ENCODE peak calls at places on chromosomes 16 and 17, in four cellular contexts. D is GM12878, O is K562, Y is endothelial cell of umbilical vein. U is an unnamed sample.

GRCh38 chr16:84423416-84423837 is 55.1 kb downstream of the ATP2C2 start:
- DNase-seq in D (peak; percentile 11), O (peak; percentile 71), Y (peak; percentile 14), U (peak; percentile 52)

GRCh38 chr17:1347681-1348318 is 52.2 kb downstream of the YWHAE start:
- DNase-seq in D (no peak), O (no peak), Y (peak; percentile 67), U (peak; percentile 16)

GRCh38 chr17:48542956-48543853 is 1.7 kb downstream of the HOXB2 start:
- DNase-seq in D (no peak), O (peak; percentile 64), Y (peak; percentile 61), U (peak; percentile 67)

GRCh38 chr16:75064403-75065148 is 52.0 kb downstream of the LDHD start:
- DNase-seq in D (no peak), O (no peak), Y (no peak), U (peak; percentile 39)

GRCh38 chr16:9123401-9123800 is 32.0 kb downstream of the HAPSTR1 start:
- DNase-seq in D (no peak), O (no peak), Y (no peak), U (no peak)

GRCh38 chr17:42290577-42290976 is 2.3 kb downstream of the STAT5A start:
- DNase-seq in D (no peak), O (no peak), Y (no peak), U (no peak)

GRCh38 chr16:67211674-67212073 is 12.7 kb downstream of the ELMO3 start:
- DNase-seq in D (no peak), O (no peak), Y (no peak), U (no peak)

GRCh38 chr17:66633322-66633965 is 201.5 kb upstream of the CACNG5 start:
- DNase-seq in D (no peak), O (no peak), Y (no peak), U (peak; percentile 47)

GRCh38 chr16:47371615-47372014 is 89.2 kb downstream of the ITFG1 start:
- DNase-seq in D (no peak), O (no peak), Y (no peak), U (no peak)

GRCh38 chr16:86044241-86044671 is 145.3 kb downstream of the IRF8 start:
- DNase-seq in D (no peak), O (peak; percentile 79), Y (peak; percentile 36), U (peak; percentile 64)

GRCh38 chr17:2396568-2397246 is 4.2 kb downstream of the MNT start:
- DNase-seq in D (peak; percentile 68), O (peak; percentile 52), Y (peak; percentile 97), U (peak; percentile 98)
- TF ChIP-seq FOS in D (no peak), O (peak; percentile 30), Y (no peak), U (no peak)

GRCh38 chr17:45643591-45643990 is 140.5 kb upstream of the CRHR1 start:
- DNase-seq in D (no peak), O (no peak), Y (no peak), U (no peak)

GRCh38 chr17:45639297-45639849 is 144.7 kb upstream of the CRHR1 start:
- DNase-seq in D (no peak), O (no peak), Y (no peak), U (no peak)

GRCh38 chr17:45645330-45645729 is 138.8 kb upstream of the CRHR1 start:
- DNase-seq in D (no peak), O (no peak), Y (no peak), U (no peak)

GRCh38 chr17:45641541-45641940 is 142.6 kb upstream of the CRHR1 start:
- DNase-seq in D (no peak), O (no peak), Y (no peak), U (no peak)

DNA sequence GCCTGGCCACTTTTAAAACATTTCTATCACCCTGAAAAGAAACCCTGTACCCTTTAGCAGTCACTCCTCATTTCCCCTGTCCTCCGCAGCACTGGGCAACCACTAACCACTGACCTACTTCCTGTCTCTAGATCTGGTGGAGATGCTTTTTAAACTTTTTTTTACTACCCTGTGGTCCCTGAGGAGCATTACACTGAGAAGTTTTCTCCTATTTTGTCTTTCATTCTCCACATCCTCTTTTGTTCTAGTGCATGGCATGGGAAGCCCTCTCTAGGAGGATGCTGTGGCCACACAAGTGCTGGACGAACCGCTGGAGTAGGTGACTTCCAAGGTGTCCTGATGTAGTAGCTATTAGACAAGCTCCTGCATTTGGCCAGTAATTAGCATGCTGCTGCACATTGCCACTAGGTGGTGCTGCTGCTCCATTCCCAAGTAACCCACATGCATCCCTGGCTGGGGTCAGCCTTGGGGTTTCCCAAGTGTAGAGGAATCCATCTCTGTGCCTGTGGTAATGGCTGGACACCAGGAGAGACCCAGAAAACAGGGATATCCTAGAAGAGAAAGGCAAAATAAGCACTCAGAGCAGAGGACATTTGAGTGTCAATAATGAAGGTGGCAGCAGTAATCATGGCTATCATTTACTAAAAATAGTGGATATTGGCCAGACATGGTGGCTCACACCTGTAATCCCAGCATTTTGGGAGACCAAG is 143.8 kb upstream of the CRHR1 start:
- DNase-seq in D (peak; percentile 34), O (peak; percentile 78), Y (peak; percentile 75), U (peak; percentile 76)
- TF ChIP-seq FOS in D (no peak), O (no peak), Y (no peak), U (no peak)

GRCh38 chr17:78892520-78892919 is 10.5 kb downstream of the CEP295NL start:
- DNase-seq in D (no peak), O (no peak), Y (no peak), U (no peak)

GRCh38 chr17:78891406-78892061 is 11.5 kb downstream of the CEP295NL start:
- DNase-seq in D (no peak), O (no peak), Y (no peak), U (no peak)

GRCh38 chr17:78893684-78894083 is 9.3 kb downstream of the CEP295NL start:
- DNase-seq in D (no peak), O (no peak), Y (no peak), U (no peak)

GRCh38 chr17:78892062-78892456 is 10.9 kb downstream of the CEP295NL start:
- DNase-seq in D (no peak), O (no peak), Y (no peak), U (no peak)

DNA sequence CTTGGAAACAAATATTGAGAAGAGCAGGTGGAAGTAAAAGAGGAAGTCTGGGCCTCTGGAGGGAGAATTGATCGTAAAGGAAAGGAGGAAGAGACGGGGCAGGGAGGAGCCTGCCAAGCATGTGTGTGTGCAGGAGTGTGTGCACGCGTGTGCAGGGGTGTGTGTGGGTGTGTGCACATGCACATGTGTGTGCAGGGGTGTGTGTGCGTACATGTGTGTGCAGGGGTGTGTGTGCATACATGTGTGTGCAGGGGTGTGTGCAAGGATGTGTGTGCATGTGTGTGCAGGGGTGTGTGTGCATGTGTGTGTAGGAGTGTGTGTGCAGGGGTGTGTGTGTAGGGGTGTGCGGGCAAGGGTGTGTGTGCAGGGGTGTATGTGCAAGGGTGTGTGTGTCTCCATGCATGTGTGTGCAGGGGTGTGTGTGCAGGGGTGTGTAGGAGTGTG is 10.0 kb downstream of the CEP295NL start:
- DNase-seq in D (no peak), O (no peak), Y (no peak), U (no peak)
- TF ChIP-seq FOS in D (no peak), O (no peak), Y (no peak), U (no peak)

DNA sequence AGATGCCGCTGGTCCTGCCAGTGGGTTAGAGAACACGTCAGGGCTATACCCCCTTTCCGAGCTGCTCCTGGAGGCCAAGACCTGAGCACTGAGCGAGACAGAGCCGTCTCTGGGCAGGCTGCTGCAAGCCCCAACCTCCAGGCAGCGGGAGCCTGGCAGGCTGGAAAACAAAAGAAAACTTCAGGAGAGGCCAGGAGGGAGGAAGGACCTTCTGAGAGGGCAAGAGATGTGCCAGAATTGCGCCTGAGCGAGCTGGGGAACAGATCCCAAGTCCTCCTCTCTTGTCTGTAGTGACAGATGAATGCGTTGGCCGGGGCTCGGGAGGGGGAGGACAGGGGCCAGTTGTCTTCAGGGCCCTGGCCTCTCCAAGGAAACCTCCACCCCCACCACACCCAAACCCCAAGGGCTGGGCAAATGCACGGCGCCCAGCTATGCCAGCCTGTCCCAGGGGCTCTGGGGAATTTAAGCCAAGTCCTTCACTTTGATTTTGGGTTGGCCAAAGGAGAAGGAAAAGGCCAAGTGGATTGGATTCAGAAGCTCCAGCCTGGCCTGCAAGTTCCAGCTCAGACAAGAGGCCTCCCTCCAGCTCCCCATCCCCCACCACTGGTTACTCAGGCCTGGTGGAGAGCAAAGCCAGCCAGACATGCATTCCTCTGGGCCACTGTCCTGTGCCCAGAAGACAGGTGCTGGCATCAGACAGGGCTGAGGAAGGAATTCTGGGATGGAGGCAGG is 18.1 kb downstream of the SDK2 start:
- DNase-seq in D (no peak), O (no peak), Y (no peak), U (no peak)
- TF ChIP-seq FOS in D (no peak), O (no peak), Y (no peak), U (no peak)

GRCh38 chr16:1306344-1306743 is 3.1 kb upstream of the UBE2I start:
- DNase-seq in D (no peak), O (no peak), Y (no peak), U (no peak)

GRCh38 chr16:1308977-1309885 is at the start of gene UBE2I:
- DNase-seq in D (peak; percentile 96), O (peak; percentile 75), Y (peak; percentile 99), U (peak; percentile 97)

GRCh38 chr16:1309888-1310831 is 724 bp downstream of the UBE2I start:
- DNase-seq in D (no peak), O (peak; percentile 65), Y (peak; percentile 43), U (peak; percentile 45)

GRCh38 chr16:1305823-1306222 is 3.6 kb upstream of the UBE2I start:
- DNase-seq in D (no peak), O (no peak), Y (no peak), U (no peak)

DNA sequence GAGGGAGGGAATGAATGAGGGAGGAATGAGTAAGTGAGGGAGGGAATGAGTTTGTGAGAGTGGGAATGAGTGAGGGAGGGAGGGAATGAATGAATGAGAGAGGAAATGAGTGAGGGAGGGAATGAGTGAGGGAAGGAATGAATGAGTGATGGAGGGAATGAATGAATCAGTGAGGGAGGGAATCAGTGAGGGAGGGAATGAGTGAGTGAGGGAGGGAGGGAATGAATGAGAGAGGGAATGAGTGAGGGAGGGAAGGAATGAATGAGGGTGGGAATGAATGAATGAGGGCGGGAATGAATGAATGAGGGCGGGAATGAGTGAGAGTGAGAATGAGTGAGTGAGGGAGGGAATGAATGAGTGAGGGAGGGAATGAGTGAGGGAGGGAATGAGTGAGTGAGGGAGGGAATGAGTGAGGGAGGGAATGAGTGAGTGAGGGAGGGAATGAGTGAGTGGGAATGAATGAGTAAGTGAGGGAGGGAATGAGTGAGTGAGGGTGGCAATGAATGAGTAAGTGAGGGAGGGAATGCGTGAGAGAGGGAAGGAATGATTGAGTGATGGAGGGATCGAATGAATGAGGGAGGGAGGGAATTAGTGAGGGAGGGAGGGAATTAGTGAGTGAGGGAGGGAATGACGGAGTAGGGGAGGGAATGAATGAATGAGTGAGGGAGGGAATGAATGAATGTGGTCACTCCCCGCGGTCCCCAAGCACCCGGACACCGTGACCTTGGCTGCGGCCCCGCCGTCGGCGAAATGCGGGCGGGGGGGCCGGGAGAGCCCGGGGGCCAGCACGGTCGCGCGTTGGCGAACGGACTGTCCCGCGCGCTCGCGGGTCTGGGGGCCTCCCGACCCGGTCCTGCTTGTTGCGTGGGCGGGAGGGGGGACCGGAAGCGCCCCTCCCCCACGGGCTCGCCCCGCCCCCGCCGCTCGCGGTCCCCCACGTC is 1.1 kb upstream of the UBE2I start:
- DNase-seq in D (no peak), O (peak; percentile 93), Y (no peak), U (peak; percentile 16)
- TF ChIP-seq FOS in D (no peak), O (no peak), Y (no peak), U (no peak)

GRCh38 chr16:88533381-88533831 is 36.8 kb upstream of the ZC3H18 start:
- DNase-seq in D (no peak), O (no peak), Y (no peak), U (peak; percentile 47)
- TF ChIP-seq FOS in D (no peak), O (no peak), Y (no peak), U (no peak)

U was measured in IMR-90.